ENCODE peak calls at places on chromosome 13, in eight cellular contexts. N, U, Q, V, O, K, P and E are unnamed samples.

GRCh38 chr13:80513196-80513595 is 172.3 kb upstream of the SPRY2 start:
- DNase-seq in O (no peak), N (no peak), Q (no peak), U (no peak), V (no peak), P (no peak), K (no peak), E (no peak)

GRCh38 chr13:44243198-44243852 is 130.3 kb upstream of the SERP2 start:
- DNase-seq in U (peak; percentile 87), K (no peak), P (peak; percentile 49), N (peak; percentile 96), V (peak; percentile 64), Q (peak; percentile 59), O (peak; percentile 36), E (peak; percentile 15)

GRCh38 chr13:41694902-41695301 is 237.6 kb downstream of the RGCC start:
- DNase-seq in N (peak; percentile 96), Q (peak; percentile 87), V (no peak), U (peak; percentile 98), O (no peak), K (peak; percentile 97), P (no peak), E (no peak)

GRCh38 chr13:37753776-37754175 is 115.8 kb downstream of the TRPC4 start:
- DNase-seq in U (no peak), P (no peak), O (no peak), N (no peak), K (no peak), V (no peak), Q (no peak), E (peak; percentile 9)

GRCh38 chr13:71219671-71220070 is 647.3 kb downstream of the DACH1 start:
- DNase-seq in P (no peak), K (no peak), N (no peak), O (no peak), Q (no peak), U (no peak), V (no peak), E (no peak)

GRCh38 chr13:74574964-74575728 is 440.9 kb upstream of the KLF12 start:
- DNase-seq in O (no peak), V (no peak), P (peak; percentile 13), K (no peak), U (no peak), Q (no peak), N (no peak), E (no peak)

GRCh38 chr13:112931028-112931934 is 37.7 kb upstream of the MCF2L start:
- DNase-seq in K (peak; percentile 78), O (no peak), N (peak; percentile 34), U (peak; percentile 66), P (peak; percentile 56), Q (peak; percentile 80), V (peak; percentile 42), E (no peak)

GRCh38 chr13:84446972-84447700 is 564.9 kb upstream of the SLITRK1 start:
- DNase-seq in P (no peak), V (no peak), N (no peak), U (peak; percentile 43), K (peak; percentile 39), Q (no peak), O (no peak), E (no peak)

GRCh38 chr13:73230714-73231113 is 171.9 kb downstream of the KLF5 start:
- DNase-seq in N (no peak), U (no peak), O (no peak), P (no peak), Q (no peak), K (no peak), V (no peak), E (no peak)

GRCh38 chr13:41788552-41788951 is 172.4 kb downstream of the VWA8 start:
- DNase-seq in K (no peak), Q (no peak), V (no peak), U (no peak), O (no peak), P (no peak), N (no peak), E (no peak)

GRCh38 chr13:75135325-75135825 is 346.6 kb downstream of the TBC1D4 start:
- DNase-seq in U (peak; percentile 98), P (no peak), V (no peak), N (peak; percentile 99), K (peak; percentile 81), Q (peak; percentile 77), O (peak; percentile 41), E (no peak)

GRCh38 chr13:36787181-36787580 is 31.8 kb upstream of the RFXAP start:
- DNase-seq in P (no peak), U (no peak), N (no peak), V (no peak), K (no peak), O (no peak), Q (no peak), E (no peak)

GRCh38 chr13:60645552-60646138 is 248.6 kb downstream of the TDRD3 start:
- DNase-seq in K (no peak), U (no peak), Q (peak; percentile 9), V (no peak), O (no peak), P (no peak), N (no peak), E (no peak)

GRCh38 chr13:94210826-94211225 is 268.7 kb downstream of the DCT start:
- DNase-seq in N (no peak), P (no peak), U (no peak), O (no peak), Q (no peak), V (no peak), K (no peak), E (no peak)
- H3K4me1 ChIP-seq in N (no peaks in the 10 kb centered on the region), P (no peaks in the 10 kb centered on the region), U (no peaks in the 10 kb centered on the region), O (no peaks in the 10 kb centered on the region), Q (peaks cover 4% of the 10 kb centered on the region), V (no peaks in the 10 kb centered on the region), K (peaks cover 9% of the 10 kb centered on the region), E (no peaks in the 10 kb centered on the region)

GRCh38 chr13:97695684-97696083 is 257.8 kb upstream of the IPO5 start:
- DNase-seq in Q (no peak), V (no peak), O (no peak), U (no peak), P (no peak), K (no peak), N (no peak), E (no peak)

GRCh38 chr13:97696921-97697320 is 256.6 kb upstream of the IPO5 start:
- DNase-seq in K (no peak), O (no peak), N (no peak), U (no peak), P (no peak), Q (no peak), V (no peak), E (no peak)

GRCh38 chr13:97702614-97703013 is 250.9 kb upstream of the IPO5 start:
- DNase-seq in O (no peak), U (no peak), V (no peak), Q (no peak), P (no peak), K (no peak), N (no peak), E (no peak)

DNA sequence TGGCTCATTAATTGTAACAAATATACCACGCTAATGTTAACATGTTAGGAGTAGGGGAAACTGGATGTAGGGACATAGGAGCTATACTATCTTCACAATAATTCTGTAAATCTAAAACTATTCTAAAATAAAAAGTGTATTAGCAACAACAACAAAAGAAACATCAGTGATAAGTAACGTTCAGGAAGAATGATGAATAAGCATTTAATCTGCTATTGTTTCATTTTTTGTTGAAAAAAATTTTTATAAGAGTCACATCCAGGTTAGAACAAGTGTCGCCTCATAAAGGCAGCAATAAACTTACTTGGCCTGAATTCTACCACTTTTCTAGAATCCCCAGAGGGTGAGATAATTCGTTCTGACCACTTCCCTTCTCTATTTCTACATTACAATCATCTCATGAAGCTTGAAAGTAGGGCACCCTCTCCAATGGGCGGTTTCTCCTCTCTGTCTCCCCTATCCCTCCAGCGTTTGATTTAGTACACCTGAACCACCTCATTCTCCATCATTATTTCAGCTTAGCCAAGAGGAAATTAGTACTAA is 253.1 kb upstream of the IPO5 start:
- DNase-seq in K (no peak), O (no peak), P (no peak), V (no peak), N (no peak), U (no peak), Q (no peak), E (no peak)
- H3K9ac ChIP-seq in K (no peak overlapping the region), O (no peak overlapping the region), P (no peak overlapping the region), V (no peak overlapping the region), N (no peak overlapping the region), U (no peak overlapping the region), Q (no peak overlapping the region), E (no peak overlapping the region)

GRCh38 chr13:46124531-46124966 is 19.7 kb upstream of the CPB2 start:
- DNase-seq in N (no peak), Q (no peak), V (no peak), U (no peak), O (no peak), K (no peak), P (no peak), E (no peak)

GRCh38 chr13:46121033-46121432 is 16.2 kb upstream of the CPB2 start:
- DNase-seq in V (no peak), N (no peak), O (peak; percentile 33), U (no peak), P (no peak), K (no peak), Q (no peak), E (no peak)

GRCh38 chr13:46122304-46122703 is 17.5 kb upstream of the CPB2 start:
- DNase-seq in O (no peak), P (no peak), V (no peak), Q (no peak), N (no peak), U (no peak), K (no peak), E (no peak)

GRCh38 chr13:46119883-46120614 is 15.2 kb upstream of the CPB2 start:
- DNase-seq in N (peak; percentile 75), V (peak; percentile 68), P (peak; percentile 20), U (peak; percentile 31), K (peak; percentile 15), O (peak; percentile 67), Q (peak; percentile 56), E (no peak)

DNA sequence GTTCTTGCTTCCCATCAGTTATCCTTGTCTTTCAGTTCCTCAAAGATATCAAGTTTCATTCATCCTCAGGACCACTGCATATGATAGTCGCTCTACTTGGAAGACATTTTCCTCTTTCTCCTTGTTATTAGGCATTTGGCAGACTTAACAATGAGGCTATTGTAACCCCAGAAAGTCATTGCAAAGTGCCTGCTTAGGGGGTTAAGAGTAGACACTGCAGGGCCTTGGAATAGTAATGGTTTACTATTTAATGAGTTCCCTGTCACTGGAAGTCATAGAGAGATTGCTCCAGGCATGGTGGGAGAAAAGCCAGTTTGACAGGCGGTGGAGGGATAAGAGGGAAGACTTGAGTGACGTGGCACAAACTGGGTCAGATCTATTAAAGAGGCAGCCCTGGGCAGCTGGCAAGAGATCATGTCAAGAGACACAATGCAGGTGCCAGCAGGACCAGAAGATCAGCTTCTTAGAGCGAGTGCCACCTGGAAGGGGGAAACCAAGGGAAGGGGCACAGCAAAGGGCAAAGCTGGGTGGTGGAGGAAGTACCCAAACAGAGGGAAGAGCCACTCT is 16.8 kb upstream of the CPB2 start:
- DNase-seq in K (no peak), O (no peak), N (no peak), U (no peak), Q (peak; percentile 4), P (no peak), V (no peak), E (no peak)
- H3K4me1 ChIP-seq in K (peaks cover 4% of the 10 kb centered on the region), O (peaks cover 33% of the 10 kb centered on the region), N (peaks cover 8% of the 10 kb centered on the region), U (no peaks in the 10 kb centered on the region), Q (peaks cover 4% of the 10 kb centered on the region), P (peaks cover 2% of the 10 kb centered on the region), V (peaks cover 48% of the 10 kb centered on the region), E (peaks cover 8% of the 10 kb centered on the region)

GRCh38 chr13:47632311-47632710 is 368.8 kb downstream of the SUCLA2 start:
- DNase-seq in N (no peak), K (no peak), P (no peak), O (no peak), V (no peak), U (no peak), Q (no peak), E (no peak)
- H3K9ac ChIP-seq in N (no peak overlapping the region), K (no peak overlapping the region), P (no peak overlapping the region), O (no peak overlapping the region), V (no peak overlapping the region), U (no peak overlapping the region), Q (no peak overlapping the region), E (no peak overlapping the region)